ENCODE peak calls at places on chromosomes 12 and 14, in nine cellular contexts. H is GM10248, S is glutamatergic neuron, K is AG10803, C is T-helper 1 cell, N is transverse colon, W is NCI-H1092 treated with DMSO at 0.1 percent for 48 hours, B is GM03348, E is endothelial cell. O is an unnamed sample.
A peak's percentile ranks its signal among the peaks of the same experiment; 100 is the strongest.

GRCh38 chr14:49766839-49767238 is 1.1 kb upstream of the KLHDC2 start:
- DNase-seq in W (no peak), B (no peak), H (no peak), N (peak; percentile 13), K (no peak), E (no peak), C (no peak), S (no peak), O (no peak)

GRCh38 chr14:22733829-22734228 is 32.7 kb upstream of the OXA1L start:
- DNase-seq in H (no peak), N (no peak), W (no peak), S (no peak), K (no peak), E (no peak), B (no peak), C (no peak), O (no peak)

GRCh38 chr12:111447571-111448265 is 42.0 kb downstream of the SH2B3 start:
- DNase-seq in H (no peak), B (no peak), W (no peak), E (no peak), C (no peak), N (no peak), S (no peak), K (no peak), O (no peak)

GRCh38 chr12:71694099-71694820 is 8.4 kb downstream of the TMEM19 start:
- DNase-seq in H (peak; percentile 56), N (peak; percentile 28), B (no peak), W (no peak), C (no peak), E (no peak), S (no peak), K (no peak), O (no peak)

GRCh38 chr14:99273724-99274345 is 1.8 kb upstream of the BCL11B start:
- DNase-seq in W (peak; percentile 34), N (peak; percentile 69), B (no peak), E (no peak), S (peak; percentile 48), H (no peak), C (no peak), K (no peak), O (no peak)

GRCh38 chr14:55123101-55123500 is 6.0 kb upstream of the LGALS3 start:
- DNase-seq in B (peak; percentile 71), K (peak; percentile 91), C (no peak), S (no peak), H (no peak), N (no peak), W (no peak), E (no peak), O (no peak)

GRCh38 chr12:132281021-132281420 is 48.4 kb downstream of the GALNT9 start:
- DNase-seq in B (no peak), E (no peak), W (no peak), N (no peak), H (no peak), C (no peak), K (no peak), S (no peak), O (no peak)

GRCh38 chr14:61516957-61517356 is 178.4 kb upstream of the HIF1A start:
- DNase-seq in E (no peak), H (no peak), S (no peak), C (no peak), W (no peak), K (peak; percentile 86), B (peak; percentile 68), N (no peak), O (no peak)

GRCh38 chr14:34024768-34025144 is 73.9 kb upstream of the EGLN3 start:
- DNase-seq in S (no peak), K (no peak), W (no peak), C (no peak), N (no peak), B (no peak), E (no peak), H (no peak), O (no peak)

GRCh38 chr12:32032205-32032810 is 73.1 kb downstream of the RESF1 start:
- DNase-seq in C (no peak), H (no peak), W (peak; percentile 3), K (peak; percentile 40), N (no peak), B (no peak), E (no peak), S (no peak), O (no peak)

GRCh38 chr12:120006248-120006975 is 17.4 kb downstream of the BICDL1 start:
- DNase-seq in K (no peak), W (no peak), C (no peak), E (no peak), B (no peak), H (no peak), N (no peak), S (no peak), O (peak; percentile 27)

GRCh38 chr14:103074699-103075341 is 9.2 kb upstream of the LBHD2 start:
- DNase-seq in W (no peak), B (peak; percentile 49), K (no peak), E (no peak), N (peak; percentile 77), S (no peak), H (peak; percentile 35), C (no peak), O (no peak)

GRCh38 chr12:57090924-57091632 is 2.2 kb downstream of the NAB2 start:
- DNase-seq in B (peak; percentile 53), E (no peak), K (peak; percentile 47), C (no peak), S (no peak), N (no peak), W (no peak), H (peak; percentile 3), O (no peak)

GRCh38 chr12:47837190-47838171 is 17.8 kb upstream of the HDAC7 start:
- DNase-seq in H (peak; percentile 69), K (peak; percentile 68), B (peak; percentile 79), E (peak; percentile 70), S (peak; percentile 52), W (peak; percentile 71), N (peak; percentile 78), C (no peak), O (peak; percentile 57)

GRCh38 chr12:15928345-15928744 is 17.2 kb downstream of the DERA start:
- DNase-seq in N (no peak), S (no peak), E (no peak), K (peak; percentile 85), W (no peak), H (no peak), B (peak; percentile 83), C (no peak), O (no peak)

GRCh38 chr14:28831126-28831525 is 64.5 kb downstream of the FOXG1 start:
- DNase-seq in W (no peak), E (no peak), K (no peak), C (no peak), S (no peak), N (no peak), B (no peak), H (peak; percentile 43), O (no peak)

GRCh38 chr14:61887628-61888027 is 125.4 kb downstream of the SNAPC1 start:
- DNase-seq in K (no peak), W (no peak), C (no peak), H (no peak), B (no peak), E (no peak), N (no peak), S (no peak), O (no peak)

GRCh38 chr12:111412007-111412829 is 6.5 kb downstream of the SH2B3 start:
- DNase-seq in W (peak; percentile 24), C (no peak), E (no peak), S (no peak), H (no peak), K (no peak), N (no peak), B (no peak), O (no peak)

GRCh38 chr12:65810036-65810435 is 14.2 kb upstream of the HMGA2 start:
- DNase-seq in S (no peak), H (no peak), K (peak; percentile 85), E (no peak), B (peak; percentile 35), C (no peak), W (no peak), N (no peak), O (no peak)